ENCODE peak calls at places on chromosomes 7 and 10, in nine cellular contexts. M, T, K, V, H, F, L, B and W are unnamed samples. For H3K4me1, the result is how much of the 10 kb centered on the place peaks cover.

GRCh38 chr10:57867226-57867625 is 400.5 kb downstream of the IPMK start:
- DNase-seq in M (no peak), T (no peak), K (no peak), V (no peak), H (no peak), F (no peak), L (no peak), B (no peak), W (no peak)

GRCh38 chr10:84534168-84534567 is 205.8 kb downstream of the CCSER2 start:
- DNase-seq in M (no peak), T (no peak), K (no peak), V (peak), H (no peak), F (no peak), L (no peak), B (no peak), W (no peak)

GRCh38 chr10:1289591-1289990 is 233.4 kb downstream of the WDR37 start:
- DNase-seq in M (no peak), T (no peak), K (no peak), V (peak), H (no peak), F (no peak), L (no peak), B (no peak), W (no peak)

GRCh38 chr7:26474596-26474995 is 182.9 kb downstream of the SNX10 start:
- DNase-seq in M (no peak), T (no peak), K (no peak), V (no peak), H (no peak), F (no peak), L (no peak), B (no peak), W (no peak)

GRCh38 chr10:104337527-104337984 is 709 bp downstream of the ITPRIP start:
- DNase-seq in M (no peak), T (no peak), K (peak), V (peak), H (no peak), F (no peak), L (peak), B (no peak), W (no peak)

GRCh38 chr7:69276011-69276729 is 322.1 kb upstream of the AUTS2 start:
- DNase-seq in M (no peak), T (no peak), K (no peak), V (no peak), H (peak), F (no peak), L (peak), B (no peak), W (no peak)

GRCh38 chr10:114002422-114002821 is 41.2 kb upstream of the ADRB1 start:
- DNase-seq in M (no peak), T (no peak), K (no peak), V (peak), H (no peak), F (no peak), L (no peak), B (no peak), W (no peak)

GRCh38 chr7:98703916-98704315 is 86.8 kb downstream of the NPTX2 start:
- DNase-seq in M (no peak), T (no peak), K (no peak), V (no peak), H (no peak), F (no peak), L (no peak), B (no peak), W (no peak)

GRCh38 chr10:108861181-108861754 is 1062.0 kb downstream of the XPNPEP1 start:
- DNase-seq in M (no peak), T (no peak), K (no peak), V (no peak), H (no peak), F (no peak), L (no peak), B (no peak), W (no peak)

GRCh38 chr10:93757766-93758509 is at the start of gene LGI1:
- DNase-seq in M (no peak), T (no peak), K (no peak), V (peak), H (no peak), F (no peak), L (peak), B (no peak), W (no peak)

GRCh38 chr10:15427836-15428414 is 56.8 kb upstream of the FAM171A1 start:
- DNase-seq in M (no peak), T (no peak), K (no peak), V (peak), H (no peak), F (peak), L (peak), B (no peak), W (no peak)

GRCh38 chr7:122038904-122039303 is 105.1 kb downstream of the AASS start:
- DNase-seq in M (no peak), T (no peak), K (no peak), V (no peak), H (no peak), F (no peak), L (no peak), B (no peak), W (no peak)

GRCh38 chr7:142012825-142013506 is 17.3 kb downstream of the MGAM start:
- DNase-seq in M (no peak), T (no peak), K (no peak), V (peak), H (no peak), F (no peak), L (no peak), B (no peak), W (no peak)

GRCh38 chr7:101174322-101174854 is 5.7 kb downstream of the NAT16 start:
- DNase-seq in M (no peak), T (no peak), K (no peak), V (peak), H (no peak), F (no peak), L (no peak), B (no peak), W (no peak)

GRCh38 chr7:96786998-96787395 is 77.4 kb upstream of the SEM1 start:
- DNase-seq in M (no peak), T (no peak), K (no peak), V (peak), H (no peak), F (no peak), L (no peak), B (no peak), W (no peak)

GRCh38 chr7:48154792-48155413 is 16.4 kb upstream of the ABCA13 start:
- DNase-seq in M (peak), T (no peak), K (peak), V (peak), H (no peak), F (peak), L (peak), B (peak), W (peak)

GRCh38 chr10:8489823-8490222 is 435.3 kb downstream of the GATA3 start:
- DNase-seq in M (no peak), T (no peak), K (no peak), V (peak), H (no peak), F (no peak), L (no peak), B (no peak), W (no peak)

GRCh38 chr7:125125315-125125714 is 195.7 kb upstream of the POT1 start:
- DNase-seq in M (no peak), T (no peak), K (no peak), V (no peak), H (no peak), F (no peak), L (no peak), B (no peak), W (no peak)

GRCh38 chr7:125118444-125118843 is 188.8 kb upstream of the POT1 start:
- DNase-seq in M (no peak), T (no peak), K (no peak), V (peak), H (no peak), F (no peak), L (no peak), B (no peak), W (no peak)

GRCh38 chr7:125122225-125122624 is 192.6 kb upstream of the POT1 start:
- DNase-seq in M (no peak), T (no peak), K (no peak), V (no peak), H (no peak), F (no peak), L (peak), B (no peak), W (no peak)

DNA sequence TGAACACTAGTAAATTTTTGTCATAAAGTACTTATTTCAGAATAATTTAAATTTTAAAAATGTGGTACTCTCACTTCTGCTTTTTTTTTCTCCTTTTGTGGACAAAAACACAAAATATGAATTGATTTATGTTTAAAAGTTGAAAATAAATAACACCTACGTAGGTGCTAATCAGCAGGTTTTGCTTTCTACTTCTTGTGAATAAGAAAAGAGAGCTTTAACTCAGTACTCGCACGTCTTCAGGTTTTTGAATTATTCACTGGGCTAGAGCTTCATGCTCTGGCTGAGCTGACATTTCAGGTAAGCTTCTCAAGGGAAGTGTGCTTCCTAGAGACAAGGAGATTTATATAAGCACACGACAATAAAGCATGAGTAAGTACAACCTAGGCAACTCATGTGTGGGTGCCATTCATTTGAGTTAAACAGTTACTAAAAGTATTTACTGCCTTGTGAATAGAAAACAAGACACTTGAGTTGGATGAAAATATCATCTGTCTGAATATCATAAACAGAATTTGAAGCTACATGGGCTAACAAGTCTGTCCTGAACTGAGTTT is 190.0 kb upstream of the POT1 start:
- DNase-seq in M (no peak), T (no peak), K (no peak), V (no peak), H (no peak), F (no peak), L (no peak), B (no peak), W (no peak)
- H3K4me1 ChIP-seq in M (under half), T (under half), K (under half), V (under half), H (under half), F (under half), L (under half), B (under half), W (under half)

GRCh38 chr10:86389441-86390193 is 23.0 kb upstream of the GRID1 start:
- DNase-seq in M (no peak), T (no peak), K (peak), V (peak), H (no peak), F (no peak), L (peak), B (peak), W (no peak)
- H3K4me3 ChIP-seq in M (peak), T (peak), K (peak), V (peak), H (no peak), F (no peak), L (peak), B (no peak), W (peak)

GRCh38 chr7:44633254-44634186 is 27.1 kb downstream of the OGDH start:
- DNase-seq in M (peak), T (peak), K (peak), V (no peak), H (peak), F (no peak), L (peak), B (peak), W (peak)

GRCh38 chr7:44631458-44632115 is 25.2 kb downstream of the OGDH start:
- DNase-seq in M (no peak), T (no peak), K (no peak), V (no peak), H (no peak), F (no peak), L (peak), B (no peak), W (peak)

GRCh38 chr7:44632196-44632595 is 25.8 kb downstream of the OGDH start:
- DNase-seq in M (no peak), T (no peak), K (no peak), V (no peak), H (no peak), F (no peak), L (no peak), B (no peak), W (no peak)

GRCh38 chr7:44629825-44630580 is 23.6 kb downstream of the OGDH start:
- DNase-seq in M (no peak), T (no peak), K (no peak), V (no peak), H (no peak), F (no peak), L (no peak), B (no peak), W (no peak)

DNA sequence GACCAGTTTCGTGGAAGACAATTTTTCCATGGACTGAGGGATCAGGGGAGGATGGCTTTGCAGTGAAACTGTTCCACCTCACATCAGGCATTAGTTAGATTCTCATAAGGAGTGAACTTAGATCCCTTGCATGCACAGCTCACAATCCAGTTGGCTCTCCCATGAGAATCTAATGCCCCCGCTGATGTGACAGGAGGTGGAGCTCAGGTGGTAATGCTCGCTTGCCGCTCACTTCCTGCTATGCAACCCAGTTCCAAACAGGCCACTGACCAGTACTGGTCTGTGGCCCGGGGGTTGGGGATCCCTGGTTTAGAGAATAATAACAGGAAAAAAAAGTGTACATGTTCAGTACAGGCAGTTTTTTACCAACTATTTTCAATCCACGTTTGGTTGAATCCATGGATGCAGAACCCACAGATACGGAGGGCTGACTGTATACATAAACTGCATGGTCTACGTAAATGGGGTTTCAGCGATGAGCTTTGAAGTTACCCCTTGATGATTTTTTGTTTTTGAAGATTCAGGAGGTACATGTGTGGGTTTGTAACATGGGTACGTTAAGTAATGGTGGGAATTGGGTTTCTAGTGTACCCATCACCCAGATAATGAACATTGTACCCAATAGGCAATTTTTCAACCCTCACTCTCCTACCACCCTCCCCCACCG is 24.5 kb downstream of the OGDH start:
- DNase-seq in M (peak), T (no peak), K (no peak), V (no peak), H (no peak), F (no peak), L (no peak), B (no peak), W (no peak)
- H3K4me1 ChIP-seq in M (half or more), T (half or more), K (under half), V (under half), H (under half), F (under half), L (under half), B (under half), W (half or more)

DNA sequence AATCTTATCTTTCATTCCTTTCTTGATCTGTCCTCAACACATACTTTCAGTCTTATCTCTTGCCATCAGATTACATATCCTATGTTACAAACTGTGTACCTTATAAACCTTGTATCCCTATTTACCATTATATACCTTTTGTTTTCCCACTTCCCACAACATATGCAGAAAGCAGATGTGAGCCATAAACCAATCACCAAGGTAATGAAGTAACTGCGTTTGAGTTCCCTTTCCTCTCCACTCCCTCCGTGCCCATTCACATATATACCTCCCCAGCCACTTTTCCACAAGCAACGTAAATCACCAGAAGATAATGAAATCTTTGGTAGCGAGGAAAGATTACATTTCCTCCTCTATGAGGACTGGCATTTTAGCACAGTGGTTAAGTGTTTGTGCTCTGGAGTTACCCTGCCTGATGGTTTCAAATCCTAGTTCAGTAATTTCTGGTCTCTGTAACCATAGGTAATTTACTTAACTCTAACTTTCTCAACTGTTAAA is 55.5 kb upstream of the PHF14 start:
- DNase-seq in M (no peak), T (no peak), K (no peak), V (no peak), H (no peak), F (no peak), L (no peak), B (no peak), W (no peak)
- H3K4me3 ChIP-seq in M (no peak), T (no peak), K (no peak), V (no peak), H (no peak), F (no peak), L (no peak), B (no peak), W (no peak)

GRCh38 chr7:5704534-5704922 is 76.9 kb downstream of the RNF216 start:
- DNase-seq in M (peak), T (no peak), K (peak), V (peak), H (peak), F (peak), L (peak), B (peak), W (peak)

GRCh38 chr7:5702876-5703571 is 78.4 kb downstream of the RNF216 start:
- DNase-seq in M (no peak), T (no peak), K (no peak), V (peak), H (no peak), F (peak), L (no peak), B (peak), W (no peak)

GRCh38 chr7:5705318-5705717 is 76.1 kb downstream of the RNF216 start:
- DNase-seq in M (no peak), T (no peak), K (no peak), V (no peak), H (no peak), F (no peak), L (no peak), B (no peak), W (no peak)

GRCh38 chr7:5701085-5701914 is 80.2 kb downstream of the RNF216 start:
- DNase-seq in M (no peak), T (peak), K (no peak), V (no peak), H (no peak), F (no peak), L (no peak), B (no peak), W (peak)

DNA sequence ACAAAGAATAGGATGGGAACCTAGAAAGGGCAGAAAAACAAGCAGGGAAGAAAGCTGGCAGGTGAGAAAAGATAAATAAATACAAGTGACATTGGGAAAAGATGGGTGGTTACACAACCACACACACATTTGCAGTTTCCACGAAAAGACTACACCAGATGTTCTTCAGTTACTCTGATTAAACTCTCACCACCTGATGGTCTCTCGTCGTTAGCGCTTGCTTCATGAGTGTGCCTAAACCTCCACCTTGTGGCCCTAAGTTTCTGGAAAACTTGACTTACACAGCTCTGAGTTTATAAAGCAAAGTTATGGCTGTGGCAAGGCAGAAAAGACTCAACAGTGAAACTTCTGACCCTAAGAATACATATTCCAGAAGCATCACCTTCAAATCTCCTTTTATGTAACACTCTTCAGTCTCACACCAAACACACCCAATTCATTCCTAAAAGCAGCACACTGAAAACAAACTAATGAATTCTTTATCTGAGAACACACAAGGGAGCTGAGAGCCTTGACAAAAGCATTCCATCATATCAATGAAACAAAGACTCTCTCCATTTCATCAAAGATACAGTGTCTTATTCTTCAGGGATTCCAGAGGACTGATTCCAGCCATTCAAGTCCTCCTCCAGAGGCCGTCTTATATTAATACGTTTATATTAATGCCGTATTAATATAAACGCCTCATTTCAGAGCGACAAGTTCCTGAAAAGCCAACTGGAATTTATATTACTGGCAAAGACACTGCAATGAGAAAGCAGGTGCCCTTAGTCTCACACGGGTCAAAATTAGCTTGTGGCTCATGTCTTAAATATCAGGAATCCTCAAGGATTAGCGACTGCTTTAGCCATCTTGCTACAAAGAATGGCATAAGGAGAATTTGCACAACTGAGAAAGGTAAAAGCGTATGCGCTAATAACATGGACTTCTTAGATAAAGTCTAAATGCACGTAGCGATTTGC is 77.6 kb downstream of the RNF216 start:
- DNase-seq in M (no peak), T (no peak), K (no peak), V (no peak), H (no peak), F (no peak), L (no peak), B (no peak), W (no peak)
- H3K4me1 ChIP-seq in M (under half), T (half or more), K (under half), V (under half), H (under half), F (under half), L (half or more), B (under half), W (under half)

GRCh38 chr10:7409732-7410168 is 1.1 kb downstream of the SFMBT2 start:
- DNase-seq in M (peak), T (no peak), K (no peak), V (peak), H (peak), F (no peak), L (no peak), B (no peak), W (no peak)

GRCh38 chr10:7409045-7409731 is 1.6 kb downstream of the SFMBT2 start:
- DNase-seq in M (peak), T (peak), K (peak), V (peak), H (peak), F (no peak), L (peak), B (no peak), W (peak)

GRCh38 chr10:7411671-7412481 is 1.0 kb upstream of the SFMBT2 start:
- DNase-seq in M (peak), T (no peak), K (peak), V (peak), H (no peak), F (no peak), L (no peak), B (no peak), W (no peak)

GRCh38 chr10:7410800-7411670 is at the start of gene SFMBT2:
- DNase-seq in M (peak), T (no peak), K (peak), V (peak), H (peak), F (no peak), L (peak), B (peak), W (peak)

GRCh38 chr10:7410306-7410799 is 481 bp downstream of the SFMBT2 start:
- DNase-seq in M (peak), T (no peak), K (peak), V (peak), H (no peak), F (no peak), L (peak), B (no peak), W (no peak)
- H3K4me3 ChIP-seq in M (peak), T (peak), K (peak), V (peak), H (peak), F (no peak), L (peak), B (peak), W (peak)